ENCODE peak calls at places on chromosomes 12 and 14, in four cellular contexts. E is A549, O is body of pancreas, G is transverse colon. V is an unnamed sample. For H3K4me1, the result is how much of the 10 kb centered on the place peaks cover.

GRCh38 chr12:93461503-93461902 is 5.8 kb upstream of the MRPL42 start:
- DNase-seq in E (peak), O (no peak), G (no peak), V (no peak)

GRCh38 chr12:94202245-94203180 is 54.1 kb downstream of the PLXNC1 start:
- DNase-seq in G (no peak), O (no peak), E (no peak), V (no peak)

GRCh38 chr12:32367381-32367780 is 32.0 kb upstream of the FGD4 start:
- DNase-seq in G (no peak), O (no peak), E (no peak), V (no peak)

GRCh38 chr12:92943482-92944250 is 14.6 kb upstream of the EEA1 start:
- DNase-seq in O (no peak), E (no peak), G (no peak), V (no peak)

GRCh38 chr12:103571286-103571685 is 15.8 kb upstream of the STAB2 start:
- DNase-seq in G (peak), E (no peak), O (no peak), V (peak)

GRCh38 chr12:24798335-24798734 is 150.6 kb downstream of the BCAT1 start:
- DNase-seq in O (no peak), E (no peak), G (no peak), V (no peak)

GRCh38 chr12:66149702-66150398 is 19.3 kb upstream of the LLPH start:
- DNase-seq in G (peak), E (no peak), O (peak), V (no peak)

GRCh38 chr12:13505636-13506035 is 309.1 kb downstream of the EMP1 start:
- DNase-seq in E (no peak), G (no peak), O (no peak), V (no peak)

GRCh38 chr14:38505221-38506095 is 249.6 kb upstream of the CLEC14A start:
- DNase-seq in G (no peak), O (no peak), E (no peak), V (no peak)

GRCh38 chr12:88431245-88431644 is 149.0 kb downstream of the KITLG start:
- DNase-seq in E (no peak), O (no peak), G (no peak), V (no peak)

GRCh38 chr14:39426605-39427004 is 5.6 kb downstream of the FBXO33 start:
- DNase-seq in E (peak), O (no peak), G (no peak), V (no peak)

GRCh38 chr12:104624529-104624928 is 167.8 kb downstream of the CHST11 start:
- DNase-seq in G (no peak), E (no peak), O (no peak), V (no peak)

GRCh38 chr12:110858848-110859247 is 12.1 kb downstream of the CCDC63 start:
- DNase-seq in E (no peak), G (no peak), O (no peak), V (no peak)

GRCh38 chr12:5716221-5716620 is 228.8 kb downstream of the ANO2 start:
- DNase-seq in O (no peak), G (peak), E (no peak), V (no peak)

GRCh38 chr14:95562892-95563685 is 28.2 kb downstream of the GLRX5 start:
- DNase-seq in G (no peak), E (no peak), O (no peak), V (no peak)

GRCh38 chr14:33061667-33062325 is 123.1 kb downstream of the NPAS3 start:
- DNase-seq in E (no peak), O (no peak), G (no peak), V (no peak)

GRCh38 chr12:48980389-48980952 is 2.3 kb downstream of the WNT1 start:
- DNase-seq in G (peak), E (peak), O (no peak), V (no peak)

GRCh38 chr14:72615511-72616121 is 278.3 kb downstream of the DPF3 start:
- DNase-seq in G (no peak), E (no peak), O (no peak), V (no peak)

GRCh38 chr12:52506858-52507715 is 13.1 kb downstream of the KRT5 start:
- DNase-seq in E (peak), G (no peak), O (peak), V (no peak)

GRCh38 chr12:42504049-42504448 is 85.5 kb downstream of the PRICKLE1 start:
- DNase-seq in O (peak), G (no peak), E (no peak), V (peak)

GRCh38 chr14:25048170-25049126 is 1.5 kb downstream of the STXBP6 start:
- DNase-seq in E (no peak), O (peak), G (peak), V (no peak)

GRCh38 chr12:45989277-45989856 is 1.0 kb downstream of the SCAF11 start:
- DNase-seq in O (no peak), E (no peak), G (no peak), V (no peak)

GRCh38 chr14:21525571-21525970 is 575 bp downstream of the SALL2 start:
- DNase-seq in O (peak), E (no peak), G (no peak), V (no peak)

GRCh38 chr14:43003845-43004244 is 1397.2 kb downstream of the LRFN5 start:
- DNase-seq in O (no peak), G (no peak), E (peak), V (no peak)

GRCh38 chr12:58914457-58914856 is 5.8 kb downstream of the LRIG3 start:
- DNase-seq in O (no peak), G (no peak), E (no peak), V (no peak)

GRCh38 chr12:121466800-121467637 is 67.1 kb downstream of the RNF34 start:
- DNase-seq in O (peak), E (peak), G (peak), V (peak)

GRCh38 chr14:28635387-28635786 is 131.2 kb upstream of the FOXG1 start:
- DNase-seq in O (no peak), G (no peak), E (peak), V (no peak)

GRCh38 chr14:105480807-105481801 is 5.6 kb upstream of the CRIP1 start:
- DNase-seq in O (peak), G (peak), E (peak), V (peak)

GRCh38 chr12:115194857-115195256 is 510.9 kb upstream of the TBX3 start:
- DNase-seq in G (no peak), O (no peak), E (no peak), V (no peak)

GRCh38 chr12:85280138-85280983 is at the start of gene ALX1:
- DNase-seq in E (peak), O (no peak), G (peak), V (peak)

GRCh38 chr12:97854477-97854876 is 391.9 kb downstream of the RMST start:
- DNase-seq in G (no peak), E (no peak), O (no peak), V (no peak)
- H3K27ac ChIP-seq in G (no peak), E (no peak), O (no peak), V (no peak)

GRCh38 chr12:124556896-124557501 is 10.4 kb downstream of the NCOR2 start:
- DNase-seq in E (no peak), G (no peak), O (no peak), V (peak)

GRCh38 chr12:124555168-124555928 is 12.1 kb downstream of the NCOR2 start:
- DNase-seq in G (no peak), O (no peak), E (no peak), V (no peak)

GRCh38 chr12:124553862-124554428 is 13.5 kb downstream of the NCOR2 start:
- DNase-seq in O (no peak), E (no peak), G (no peak), V (no peak)

GRCh38 chr12:124556067-124556466 is 11.3 kb downstream of the NCOR2 start:
- DNase-seq in G (no peak), E (no peak), O (no peak), V (no peak)

GRCh38 chr12:124554429-124555029 is 12.9 kb downstream of the NCOR2 start:
- DNase-seq in E (no peak), O (no peak), G (no peak), V (no peak)
- H3K4me1 ChIP-seq in E (under half), O (half or more), G (under half), V (half or more)

GRCh38 chr12:56840922-56841321 is 77.8 kb downstream of the HSD17B6 start:
- DNase-seq in E (no peak), O (no peak), G (peak), V (no peak)
- H3K27ac ChIP-seq in E (no peak), O (no peak), G (no peak), V (no peak)

GRCh38 chr14:91374287-91374880 is 43.2 kb downstream of the CCDC88C start:
- DNase-seq in O (no peak), E (no peak), G (no peak), V (no peak)

GRCh38 chr14:91374897-91375747 is 42.5 kb downstream of the CCDC88C start:
- DNase-seq in G (no peak), O (peak), E (no peak), V (no peak)

GRCh38 chr14:91377700-91378652 is 39.6 kb downstream of the CCDC88C start:
- DNase-seq in G (peak), O (no peak), E (no peak), V (no peak)

GRCh38 chr14:91376547-91377477 is 40.8 kb downstream of the CCDC88C start:
- DNase-seq in E (no peak), G (no peak), O (no peak), V (no peak)

DNA sequence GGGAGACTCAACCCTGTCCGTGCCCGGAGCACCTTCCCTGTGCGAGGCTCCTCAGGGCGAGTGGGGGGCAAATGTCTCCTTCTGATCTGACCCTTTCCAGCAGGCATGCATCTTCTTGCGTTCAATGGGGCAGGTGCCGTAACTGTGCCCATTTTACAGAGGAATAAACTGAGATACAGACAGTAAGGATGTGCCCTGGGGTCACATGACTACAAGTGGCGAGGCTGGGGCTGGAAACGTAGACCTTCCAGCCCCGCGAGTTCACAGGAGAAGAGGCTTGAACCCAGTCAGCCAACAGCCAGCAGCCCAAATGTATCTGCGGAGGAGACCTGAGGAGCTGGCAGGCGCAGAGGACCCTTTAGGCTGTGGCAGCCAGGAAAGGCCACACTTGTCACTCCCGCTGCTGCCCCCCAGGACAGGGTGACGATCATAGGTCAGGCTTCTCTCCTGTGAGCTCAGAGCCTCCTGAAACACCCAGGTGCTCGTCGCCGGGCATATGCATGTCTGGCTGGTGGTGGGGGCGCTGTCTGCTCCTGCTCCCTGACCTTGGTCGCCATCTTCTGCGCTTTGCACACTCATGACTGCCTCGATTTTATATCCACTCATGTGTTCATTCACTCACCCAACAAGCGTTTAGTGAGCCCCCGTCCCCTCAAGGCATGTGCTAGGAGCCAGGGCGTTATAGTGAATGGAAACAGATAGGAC is 41.7 kb downstream of the CCDC88C start:
- DNase-seq in O (no peak), G (no peak), E (no peak), V (no peak)
- H3K4me1 ChIP-seq in O (under half), G (under half), E (under half), V (under half)

GRCh38 chr14:68409355-68409754 is 383.5 kb downstream of the ZFP36L1 start:
- DNase-seq in E (no peak), G (no peak), O (no peak), V (no peak)
- H3K27ac ChIP-seq in E (peak), G (no peak), O (no peak), V (no peak)

GRCh38 chr12:124442281-124442680 is 125.1 kb downstream of the NCOR2 start:
- DNase-seq in O (no peak), E (no peak), G (no peak), V (no peak)

GRCh38 chr12:124442772-124443445 is 124.5 kb downstream of the NCOR2 start:
- DNase-seq in E (no peak), O (no peak), G (no peak), V (no peak)

GRCh38 chr12:124440031-124440626 is 127.3 kb downstream of the NCOR2 start:
- DNase-seq in G (no peak), E (no peak), O (no peak), V (no peak)

GRCh38 chr12:124441443-124442190 is 125.8 kb downstream of the NCOR2 start:
- DNase-seq in G (no peak), O (no peak), E (no peak), V (no peak)

GRCh38 chr12:124440841-124441381 is 126.5 kb downstream of the NCOR2 start:
- DNase-seq in O (no peak), G (no peak), E (no peak), V (no peak)
- H3K4me1 ChIP-seq in O (under half), G (under half), E (under half), V (under half)

V was measured in testis.